ENCODE peak calls at places on chromosomes 16 and 17, in eight cellular contexts. N is Daoy, V is omental fat pad, J is HCT116, O is retina, A is EL, R is mucosa of descending colon, Y is brain pericyte. G is an unnamed sample.

GRCh38 chr17:41718287-41718645 is 6.1 kb downstream of the GAST start:
- DNase-seq in O (no peak), A (no peak), V (no peak), R (no peak), Y (no peak), J (no peak), N (no peak), G (no peak)

GRCh38 chr16:66511615-66512500 is 38.1 kb downstream of the TK2 start:
- DNase-seq in O (no peak), N (peak), V (no peak), Y (no peak), R (no peak), A (peak), J (peak), G (no peak)

GRCh38 chr16:81905277-81905676 is 106.0 kb downstream of the SDR42E1 start:
- DNase-seq in O (no peak), V (no peak), J (no peak), N (no peak), R (no peak), Y (no peak), A (no peak), G (no peak)

GRCh38 chr16:57316390-57317017 is 32.0 kb upstream of the PLLP start:
- DNase-seq in J (peak), Y (no peak), A (peak), N (peak), O (no peak), V (no peak), R (no peak), G (no peak)

GRCh38 chr16:82183004-82183397 is 13.0 kb upstream of the MPHOSPH6 start:
- DNase-seq in J (no peak), O (no peak), R (no peak), N (no peak), A (no peak), Y (no peak), V (no peak), G (no peak)

GRCh38 chr16:75591001-75591852 is 25.0 kb downstream of the GABARAPL2 start:
- DNase-seq in N (peak), V (no peak), R (no peak), O (no peak), Y (no peak), J (no peak), A (no peak), G (peak)

GRCh38 chr17:48001187-48001586 is 30.3 kb downstream of the CDK5RAP3 start:
- DNase-seq in O (no peak), N (no peak), J (no peak), R (no peak), Y (no peak), A (no peak), V (no peak), G (no peak)

GRCh38 chr17:16924701-16925440 is 47.0 kb downstream of the TNFRSF13B start:
- DNase-seq in A (no peak), V (peak), J (no peak), R (no peak), N (no peak), O (no peak), Y (no peak), G (peak)

GRCh38 chr17:79991924-79992656 is 43.6 kb downstream of the TBC1D16 start:
- DNase-seq in A (peak), Y (no peak), N (no peak), R (peak), J (no peak), V (no peak), O (peak), G (no peak)

GRCh38 chr16:53523126-53523804 is 20.3 kb upstream of the AKTIP start:
- DNase-seq in N (no peak), V (no peak), R (no peak), O (no peak), Y (no peak), J (no peak), A (no peak), G (no peak)

GRCh38 chr16:11104168-11105037 is 151.6 kb downstream of the SOCS1 start:
- DNase-seq in Y (no peak), R (no peak), V (no peak), A (no peak), J (no peak), O (no peak), N (no peak), G (no peak)

G was measured in cardiac septum.